ENCODE peak calls at places on chromosomes 5 and 9, in four cellular contexts. U, I, A and X are unnamed samples.

GRCh38 chr5:86640998-86641397 is 23.3 kb downstream of the COX7C start:
- DNase-seq in I (no peak), U (no peak), A (no peak), X (no peak)

GRCh38 chr5:411728-412127 is 31.2 kb upstream of the EXOC3 start:
- DNase-seq in A (no peak), U (no peak), I (no peak), X (no peak)

GRCh38 chr9:113309204-113309813 is 6.1 kb upstream of the RNF183 start:
- DNase-seq in A (peak; percentile 60), I (peak; percentile 19), U (peak; percentile 24), X (peak; percentile 62)

GRCh38 chr5:73039082-73039481 is 81.3 kb upstream of the TMEM171 start:
- DNase-seq in U (no peak), I (no peak), A (no peak), X (no peak)

GRCh38 chr5:1429066-1429465 is 16.2 kb downstream of the SLC6A3 start:
- DNase-seq in A (no peak), U (no peak), I (no peak), X (no peak)

GRCh38 chr5:72552041-72552557 is 44.9 kb upstream of the ZNF366 start:
- DNase-seq in A (no peak), I (no peak), U (no peak), X (no peak)

GRCh38 chr9:134182554-134183219 is 18.3 kb upstream of the RNU6ATAC start:
- DNase-seq in A (no peak), U (no peak), I (no peak), X (no peak)

GRCh38 chr5:127256886-127257597 is 33.6 kb upstream of the MEGF10 start:
- DNase-seq in U (no peak), I (no peak), A (no peak), X (no peak)

GRCh38 chr9:106468431-106468830 is 394.5 kb upstream of the ZNF462 start:
- DNase-seq in A (peak; percentile 15), U (no peak), I (no peak), X (peak; percentile 6)

GRCh38 chr9:98707158-98708102 is 1.3 kb downstream of the GABBR2 start:
- DNase-seq in U (no peak), A (peak; percentile 69), I (no peak), X (peak; percentile 70)

GRCh38 chr5:172620506-172620905 is 20.6 kb upstream of the NEURL1B start:
- DNase-seq in U (no peak), I (no peak), A (no peak), X (no peak)

GRCh38 chr9:69582544-69583297 is 89.5 kb downstream of the APBA1 start:
- DNase-seq in U (no peak), I (no peak), A (no peak), X (no peak)